ENCODE peak calls at places on chromosome 21, in six cellular contexts. R is prostate gland, W is Peyer's patch, P is tibial nerve, D is sigmoid colon, Y is GM12878. A is an unnamed sample. For H3K36me3, the result is how much of the 10 kb centered on the place peaks cover.

GRCh38 chr21:26837539-26837938 is 7.7 kb downstream of the ADAMTS1 start:
- DNase-seq in D (no peak), P (no peak), R (no peak), Y (no peak), W (no peak), A (no peak)

GRCh38 chr21:17610862-17611261 is 1.8 kb downstream of the BTG3 start:
- DNase-seq in P (no peak), Y (no peak), W (no peak), D (peak), R (peak), A (no peak)

GRCh38 chr21:46115441-46116188 is 17.7 kb downstream of the COL6A2 start:
- DNase-seq in W (peak), Y (no peak), R (no peak), P (peak), D (peak), A (peak)

GRCh38 chr21:21463456-21463855 is 465.2 kb downstream of the NCAM2 start:
- DNase-seq in D (no peak), Y (no peak), P (no peak), W (no peak), R (no peak), A (no peak)

GRCh38 chr21:34843562-34843961 is 174.8 kb downstream of the CLIC6 start:
- DNase-seq in R (no peak), P (no peak), W (no peak), Y (no peak), D (no peak), A (no peak)

GRCh38 chr21:39452207-39452964 is 616 bp downstream of the SH3BGR start:
- DNase-seq in Y (no peak), W (no peak), R (no peak), D (no peak), P (no peak), A (no peak)

GRCh38 chr21:45640001-45640887 is 3.3 kb upstream of the PCBP3 start:
- DNase-seq in D (no peak), P (no peak), R (no peak), W (peak), Y (no peak), A (no peak)

GRCh38 chr21:45602106-45602505 is 41.4 kb upstream of the PCBP3 start:
- DNase-seq in P (no peak), D (no peak), W (no peak), Y (no peak), R (no peak), A (no peak)

GRCh38 chr21:40194181-40194580 is 326.9 kb downstream of the PCP4 start:
- DNase-seq in W (no peak), P (no peak), D (no peak), Y (no peak), R (no peak), A (no peak)

GRCh38 chr21:45080639-45081414 is 6.4 kb downstream of the ADARB1 start:
- DNase-seq in R (no peak), P (no peak), D (peak), Y (no peak), W (no peak), A (peak)

GRCh38 chr21:33268736-33269441 is 2.7 kb downstream of the IL10RB start:
- DNase-seq in Y (peak), P (no peak), W (peak), D (no peak), R (peak), A (no peak)

GRCh38 chr21:45940091-45940490 is 41.5 kb upstream of the COL6A1 start:
- DNase-seq in P (no peak), W (peak), D (no peak), R (no peak), Y (no peak), A (no peak)

GRCh38 chr21:45539796-45540600 is 2.2 kb downstream of the SLC19A1 start:
- DNase-seq in Y (no peak), W (peak), R (no peak), P (peak), D (peak), A (no peak)

GRCh38 chr21:45253633-45254556 is 33.8 kb downstream of the POFUT2 start:
- DNase-seq in Y (no peak), R (no peak), W (no peak), D (no peak), P (no peak), A (no peak)

GRCh38 chr21:14900058-14900457 is 164.7 kb downstream of the NRIP1 start:
- DNase-seq in D (no peak), P (no peak), R (no peak), Y (no peak), W (no peak), A (no peak)

GRCh38 chr21:17798796-17799195 is 20.4 kb downstream of the C21orf91 start:
- DNase-seq in W (no peak), Y (no peak), P (no peak), D (no peak), R (no peak), A (no peak)

GRCh38 chr21:20451051-20451450 is 547.2 kb upstream of the NCAM2 start:
- DNase-seq in R (no peak), D (no peak), W (no peak), P (no peak), Y (no peak), A (no peak)

GRCh38 chr21:39137248-39138186 is 45.7 kb downstream of the PSMG1 start:
- DNase-seq in P (no peak), D (no peak), Y (no peak), R (no peak), W (no peak), A (no peak)

GRCh38 chr21:34986561-34987533 is 62.3 kb downstream of the RUNX1 start:
- DNase-seq in P (no peak), R (no peak), Y (peak), W (no peak), D (peak), A (peak)

GRCh38 chr21:19547951-19548635 is 1144.5 kb upstream of the TMPRSS15 start:
- DNase-seq in W (no peak), P (no peak), D (no peak), Y (no peak), R (no peak), A (no peak)

GRCh38 chr21:45045481-45045880 is 28.9 kb upstream of the ADARB1 start:
- DNase-seq in Y (no peak), P (no peak), W (no peak), R (no peak), D (no peak), A (no peak)

GRCh38 chr21:33403128-33403785 is at the start of gene IFNGR2:
- DNase-seq in P (no peak), W (peak), Y (no peak), D (peak), R (no peak), A (peak)

GRCh38 chr21:14353712-14354111 is 29.2 kb downstream of the HSPA13 start:
- DNase-seq in W (no peak), P (no peak), R (no peak), Y (no peak), D (no peak), A (no peak)

DNA sequence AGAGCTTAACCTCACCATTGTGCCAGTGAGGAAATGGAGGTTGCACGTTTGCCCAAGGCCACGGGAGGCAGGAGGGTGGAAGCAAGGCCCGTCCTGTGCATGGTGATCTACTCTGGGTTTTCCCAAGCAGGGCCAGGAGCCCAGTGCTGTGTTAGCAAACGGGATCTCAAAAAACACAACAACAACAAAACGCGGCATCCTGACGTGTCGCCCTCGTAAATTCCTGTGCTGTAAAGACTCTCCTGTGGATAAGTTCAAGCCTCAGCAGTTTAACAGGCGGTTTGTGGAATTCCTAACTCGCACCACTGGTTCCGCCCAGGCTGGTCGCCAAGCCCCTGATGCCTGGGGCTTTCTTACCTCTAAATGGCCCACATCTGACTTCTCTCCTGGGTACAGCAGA is 39.1 kb downstream of the TFF3 start:
- DNase-seq in P (no peak), D (no peak), W (no peak), R (peak), Y (no peak), A (no peak)
- TF ChIP-seq POLR2A in P (no peak), D (no peak), W (no peak), R (no peak), Y (no peak), A (no peak)

GRCh38 chr21:37915516-37915915 is 741 bp downstream of the KCNJ6 start:
- DNase-seq in W (no peak), P (no peak), Y (no peak), R (no peak), D (no peak), A (no peak)
- H3K27ac ChIP-seq in W (no peak), P (no peak), Y (no peak), R (no peak), D (no peak), A (no peak)

DNA sequence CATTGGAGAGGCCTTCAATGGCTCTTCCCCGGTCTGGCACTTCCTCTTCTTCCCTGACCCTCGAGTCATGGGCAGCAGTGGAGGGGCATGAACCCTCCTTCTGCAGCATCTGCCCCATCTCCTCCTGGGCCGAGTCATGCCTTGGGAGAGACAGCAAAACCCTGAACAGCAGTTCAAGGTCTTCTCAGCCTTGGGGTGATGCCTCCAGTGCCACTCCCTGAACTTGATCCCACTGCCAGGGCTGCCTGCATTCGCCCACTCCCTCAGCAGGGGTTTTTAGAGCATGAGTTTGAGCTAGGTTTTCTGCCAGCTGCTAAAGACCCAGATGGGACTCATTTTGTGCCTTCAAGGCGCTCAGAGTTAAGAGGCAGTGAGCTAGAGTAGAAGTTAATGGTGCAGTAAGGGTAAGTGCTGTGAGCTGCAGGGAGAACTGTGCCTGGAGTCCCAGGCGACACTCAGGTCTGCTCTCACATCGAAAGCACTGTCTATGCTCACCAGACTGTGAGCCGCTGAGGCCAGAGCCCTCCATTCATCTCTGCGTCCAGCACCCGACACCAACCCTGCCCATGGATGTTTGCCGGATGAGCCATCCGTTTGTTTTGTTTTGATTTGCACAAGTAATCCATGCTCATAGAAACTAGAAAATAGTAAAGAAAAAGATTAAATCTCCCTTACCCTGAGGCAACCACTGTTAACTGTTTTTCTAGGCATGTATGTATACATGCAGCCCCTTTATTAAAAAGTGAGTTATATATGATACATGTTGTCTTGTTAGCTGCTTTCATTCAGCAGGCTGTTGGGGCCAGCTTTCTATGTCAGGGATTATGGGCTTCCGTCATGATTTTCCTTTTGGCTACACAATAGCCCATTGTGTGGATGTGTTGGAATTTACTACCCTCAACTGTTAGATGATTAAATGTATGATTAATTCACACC is 67.9 kb downstream of the VPS26C start:
- DNase-seq in W (no peak), R (no peak), D (no peak), Y (no peak), P (no peak), A (no peak)
- H3K36me3 ChIP-seq in W (under half), R (under half), D (under half), Y (under half), P (under half), A (under half)

DNA sequence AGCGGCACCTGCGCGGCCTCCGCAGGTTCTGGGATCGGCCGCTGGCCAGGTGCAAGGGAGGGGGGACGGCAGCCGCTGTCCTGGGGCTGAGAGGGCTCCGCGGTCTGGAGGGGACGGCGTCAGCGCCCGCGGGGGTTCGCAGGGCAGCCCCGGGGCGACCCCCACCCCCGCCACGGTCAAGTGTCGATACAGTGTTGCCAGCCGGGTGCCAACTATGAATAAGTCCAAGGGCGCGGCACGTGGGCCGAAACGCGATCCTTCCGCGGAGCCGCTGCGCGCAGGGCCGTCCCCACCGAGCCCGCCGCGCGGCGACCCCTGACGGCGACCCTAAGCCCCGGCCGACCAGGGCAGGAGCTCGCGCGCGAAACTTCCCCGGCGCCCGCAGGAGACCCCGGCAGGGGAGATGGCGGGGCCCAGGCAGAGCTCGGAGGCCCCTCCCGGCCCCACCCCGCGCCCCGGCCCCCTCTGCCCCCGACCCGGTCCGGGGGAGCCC is 664 bp upstream of the AGPAT3 start:
- DNase-seq in D (peak), W (peak), P (no peak), Y (no peak), R (peak), A (no peak)
- TF ChIP-seq POLR2A in D (no peak), W (peak), P (no peak), Y (peak), R (peak), A (peak)

DNA sequence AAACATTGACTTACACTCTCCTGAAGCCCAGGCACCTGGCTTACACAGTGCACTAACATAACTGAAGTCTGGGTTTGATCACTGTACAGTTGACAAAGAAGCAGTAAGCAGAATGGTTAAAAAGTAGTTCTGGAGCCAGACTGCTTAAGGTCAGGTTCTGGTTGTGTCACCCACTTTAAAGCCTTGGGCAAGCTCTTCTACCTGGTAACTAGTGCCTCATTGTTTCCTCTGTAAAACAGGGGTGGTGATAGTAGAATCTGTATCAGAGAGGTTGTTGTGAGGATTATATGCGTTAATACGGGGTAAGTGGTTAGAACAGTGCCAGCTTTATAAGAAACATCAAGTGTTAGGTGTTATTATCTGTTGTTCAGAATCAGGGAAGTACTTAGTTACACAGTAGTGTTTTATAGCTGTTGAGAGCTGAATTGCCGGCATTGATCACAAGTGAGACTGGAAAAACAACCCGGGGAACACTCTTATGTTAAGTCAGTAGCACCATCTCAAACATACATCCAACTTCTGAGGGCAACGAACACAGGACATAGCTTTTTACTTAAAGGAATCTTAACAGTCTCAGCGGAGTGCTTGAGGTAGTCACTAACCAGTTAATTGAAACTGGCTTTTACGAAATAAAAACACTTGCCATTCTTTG is 3.7 kb downstream of the BACH1 start:
- DNase-seq in Y (no peak), P (no peak), D (no peak), W (no peak), R (peak), A (no peak)
- H3K27ac ChIP-seq in Y (peak), P (peak), D (peak), W (no peak), R (peak), A (no peak)

GRCh38 chr21:36400719-36401118 is 15.5 kb downstream of the CHAF1B start:
- DNase-seq in Y (no peak), R (no peak), W (no peak), D (peak), P (no peak), A (no peak)

GRCh38 chr21:36397606-36398005 is 12.4 kb downstream of the CHAF1B start:
- DNase-seq in R (no peak), P (no peak), Y (no peak), W (no peak), D (no peak), A (no peak)

GRCh38 chr21:36396971-36397370 is 11.8 kb downstream of the CHAF1B start:
- DNase-seq in P (no peak), D (peak), R (no peak), Y (no peak), W (no peak), A (no peak)

GRCh38 chr21:36396314-36396713 is 11.1 kb downstream of the CHAF1B start:
- DNase-seq in W (no peak), R (no peak), Y (no peak), P (no peak), D (no peak), A (no peak)

GRCh38 chr21:36395353-36396111 is 10.3 kb downstream of the CHAF1B start:
- DNase-seq in R (no peak), Y (no peak), P (no peak), D (peak), W (no peak), A (no peak)
- H3K36me3 ChIP-seq in R (under half), Y (under half), P (under half), D (under half), W (under half), A (under half)

GRCh38 chr21:41438425-41439113 is 12.5 kb downstream of the MX1 start:
- DNase-seq in Y (no peak), R (no peak), W (no peak), P (no peak), D (no peak), A (no peak)
- TF ChIP-seq POLR2A in Y (peak), R (no peak), W (no peak), P (no peak), D (no peak), A (no peak)

GRCh38 chr21:31137951-31138350 is 99.7 kb upstream of the KRTAP19-8 start:
- DNase-seq in P (no peak), R (no peak), Y (no peak), W (no peak), D (no peak), A (no peak)

GRCh38 chr21:31140025-31140424 is 101.7 kb upstream of the KRTAP19-8 start:
- DNase-seq in P (no peak), Y (no peak), R (no peak), D (no peak), W (no peak), A (no peak)

GRCh38 chr21:31133243-31133830 is 95.1 kb upstream of the KRTAP19-8 start:
- DNase-seq in R (no peak), Y (no peak), P (no peak), D (no peak), W (no peak), A (no peak)

GRCh38 chr21:31135536-31136184 is 97.4 kb upstream of the KRTAP19-8 start:
- DNase-seq in P (no peak), R (no peak), Y (no peak), W (no peak), D (no peak), A (no peak)

GRCh38 chr21:31136891-31137290 is 98.6 kb upstream of the KRTAP19-8 start:
- DNase-seq in R (no peak), D (no peak), W (no peak), P (no peak), Y (peak), A (no peak)
- H3K27ac ChIP-seq in R (no peak), D (no peak), W (no peak), P (no peak), Y (no peak), A (no peak)

A was measured in uterus.